ENCODE peak calls at places on chromosomes 2 and 18, in five cellular contexts. N is kidney, W is WTC11, J is left lung, R is uterus. O is an unnamed sample.

GRCh38 chr18:57657566-57657965 is 35.9 kb upstream of the NARS1 start:
- DNase-seq in N (no peak), W (no peak), J (no peak), R (peak), O (no peak)

GRCh38 chr18:74266161-74266560 is 25.6 kb downstream of the CYB5A start:
- DNase-seq in N (no peak), W (no peak), J (no peak), R (no peak), O (no peak)

GRCh38 chr2:164141271-164141670 is 405.5 kb upstream of the FIGN start:
- DNase-seq in N (no peak), W (no peak), J (no peak), R (no peak), O (no peak)

GRCh38 chr2:48711343-48711742 is 44.2 kb downstream of the LHCGR start:
- DNase-seq in N (no peak), W (no peak), J (no peak), R (no peak), O (no peak)

GRCh38 chr2:153230977-153231376 is 247.6 kb downstream of the RPRM start:
- DNase-seq in N (no peak), W (no peak), J (no peak), R (no peak), O (peak)

GRCh38 chr2:40329739-40330047 is 122.2 kb downstream of the SLC8A1 start:
- DNase-seq in N (no peak), W (no peak), J (no peak), R (peak), O (no peak)

GRCh38 chr2:85584857-85585780 is 888 bp downstream of the VAMP5 start:
- DNase-seq in N (no peak), W (no peak), J (no peak), R (peak), O (no peak)

GRCh38 chr18:7872569-7872968 is 305.5 kb downstream of the PTPRM start:
- DNase-seq in N (no peak), W (no peak), J (no peak), R (no peak), O (no peak)

GRCh38 chr2:170022692-170023091 is 155.3 kb upstream of the MYO3B start:
- DNase-seq in N (no peak), W (no peak), J (no peak), R (no peak), O (no peak)

GRCh38 chr2:70523996-70524965 is 29.3 kb downstream of the TGFA start:
- DNase-seq in N (peak), W (peak), J (peak), R (no peak), O (no peak)

GRCh38 chr18:62766266-62766665 is 50.9 kb downstream of the PHLPP1 start:
- DNase-seq in N (no peak), W (no peak), J (no peak), R (no peak), O (no peak)

GRCh38 chr2:79368116-79368630 is 144.7 kb upstream of the CTNNA2 start:
- DNase-seq in N (no peak), W (no peak), J (no peak), R (no peak), O (no peak)

DNA sequence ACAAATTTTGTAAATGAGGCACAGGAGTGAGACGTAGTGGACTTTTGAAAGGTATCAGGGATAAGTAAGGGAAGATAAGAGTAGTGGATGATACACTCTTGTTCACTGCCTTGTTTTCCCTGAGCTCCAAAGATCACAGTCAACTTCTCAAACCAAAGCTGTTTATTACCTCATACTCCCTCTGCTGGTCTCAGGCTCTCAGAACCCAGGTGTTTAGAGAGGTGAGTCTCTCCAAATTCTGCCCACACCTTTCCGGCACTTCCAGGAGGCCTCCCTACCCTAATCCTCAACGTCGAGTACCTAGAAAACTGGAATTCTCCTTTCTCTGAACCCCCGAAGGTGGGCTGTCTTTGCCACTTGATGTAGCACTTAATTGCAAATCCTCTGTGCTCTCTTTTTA is 621.1 kb downstream of the BCL11A start:
- DNase-seq in N (no peak), W (peak), J (no peak), R (no peak), O (no peak)
- TF ChIP-seq CTCF in N (no peak), W (no peak), J (no peak), R (no peak), O (no peak)

GRCh38 chr2:219490186-219490585 is 8.5 kb upstream of the GMPPA start:
- DNase-seq in N (no peak), W (peak), J (peak), R (no peak), O (no peak)

GRCh38 chr2:219490600-219491130 is 8.0 kb upstream of the GMPPA start:
- DNase-seq in N (no peak), W (no peak), J (peak), R (no peak), O (no peak)

GRCh38 chr2:219491278-219491967 is 7.3 kb upstream of the GMPPA start:
- DNase-seq in N (no peak), W (no peak), J (no peak), R (no peak), O (no peak)

GRCh38 chr2:219493086-219493485 is 5.6 kb upstream of the GMPPA start:
- DNase-seq in N (no peak), W (no peak), J (peak), R (no peak), O (no peak)

GRCh38 chr2:219492575-219492974 is 6.1 kb upstream of the GMPPA start:
- DNase-seq in N (no peak), W (peak), J (peak), R (no peak), O (no peak)
- TF ChIP-seq CTCF in N (no peak), W (no peak), J (no peak), R (no peak), O (no peak)

GRCh38 chr2:176648691-176649297 is 379.6 kb downstream of the MTX2 start:
- DNase-seq in N (no peak), W (no peak), J (no peak), R (no peak), O (no peak)

GRCh38 chr2:176643711-176644110 is 374.5 kb downstream of the MTX2 start:
- DNase-seq in N (peak), W (peak), J (no peak), R (peak), O (no peak)

GRCh38 chr2:176647325-176648155 is 378.3 kb downstream of the MTX2 start:
- DNase-seq in N (no peak), W (no peak), J (no peak), R (no peak), O (no peak)

GRCh38 chr2:176645494-176645893 is 376.3 kb downstream of the MTX2 start:
- DNase-seq in N (no peak), W (no peak), J (no peak), R (no peak), O (no peak)

GRCh38 chr2:176646033-176646615 is 376.9 kb downstream of the MTX2 start:
- DNase-seq in N (no peak), W (no peak), J (no peak), R (no peak), O (no peak)
- TF ChIP-seq CTCF in N (no peak), W (no peak), J (no peak), R (no peak), O (no peak)

DNA sequence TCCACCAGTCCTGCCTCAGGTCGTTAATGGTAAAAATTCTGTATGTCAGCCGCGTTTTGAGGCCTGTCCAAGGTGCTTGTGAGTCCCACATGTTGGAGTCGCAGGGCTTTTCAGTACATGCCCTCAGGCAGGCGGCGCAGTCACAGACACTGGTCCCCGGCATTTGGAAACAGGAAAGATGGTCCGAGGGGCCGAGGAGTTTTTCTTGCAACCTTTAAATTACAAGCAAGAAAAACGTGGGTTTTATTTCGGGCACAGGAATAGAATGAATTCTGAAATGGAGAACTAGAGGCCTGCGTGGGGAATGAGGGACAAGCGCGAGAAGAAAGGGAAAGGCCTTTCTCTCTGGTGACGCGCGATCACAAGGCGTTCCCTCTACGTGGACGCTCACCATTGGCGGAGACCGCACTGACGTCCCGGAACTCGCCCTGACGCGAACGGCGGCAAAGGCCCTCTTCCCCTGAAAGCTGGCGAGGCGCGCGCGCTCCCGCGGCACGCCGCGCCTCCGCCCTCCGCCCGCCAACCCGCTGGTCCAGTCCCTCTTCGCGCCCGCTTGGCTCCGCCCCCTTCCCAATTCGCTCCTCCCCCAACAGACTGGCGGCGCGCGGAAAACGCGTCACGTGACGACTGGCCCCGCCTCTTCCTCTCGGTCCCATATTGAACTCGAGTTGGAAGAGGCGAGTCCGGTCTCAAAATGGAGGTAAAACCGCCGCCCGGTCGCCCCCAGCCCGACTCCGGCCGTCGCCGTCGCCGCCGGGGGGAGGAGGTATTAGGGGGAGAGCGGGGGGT is at the start of gene HNRNPA3:
- DNase-seq in N (peak), W (peak), J (peak), R (peak), O (peak)
- TF ChIP-seq CTCF in N (no peak), W (no peak), J (no peak), R (peak), O (no peak)

GRCh38 chr18:11860594-11861450 is 9.6 kb downstream of the CHMP1B start:
- DNase-seq in N (no peak), W (no peak), J (no peak), R (no peak), O (no peak)

GRCh38 chr18:11859282-11859797 is 8.1 kb downstream of the CHMP1B start:
- DNase-seq in N (no peak), W (no peak), J (no peak), R (no peak), O (no peak)

GRCh38 chr18:11861583-11862288 is 10.5 kb downstream of the CHMP1B start:
- DNase-seq in N (no peak), W (no peak), J (no peak), R (no peak), O (no peak)

GRCh38 chr18:11857177-11857887 is 6.1 kb downstream of the CHMP1B start:
- DNase-seq in N (no peak), W (no peak), J (no peak), R (peak), O (no peak)

GRCh38 chr18:11859903-11860407 is 8.7 kb downstream of the CHMP1B start:
- DNase-seq in N (no peak), W (no peak), J (no peak), R (no peak), O (no peak)
- TF ChIP-seq CTCF in N (no peak), W (no peak), J (no peak), R (no peak), O (no peak)

GRCh38 chr2:240377366-240377765 is 58.1 kb upstream of the GPC1 start:
- DNase-seq in N (no peak), W (no peak), J (no peak), R (no peak), O (no peak)
- TF ChIP-seq CTCF in N (no peak), W (no peak), J (no peak), R (no peak), O (no peak)

DNA sequence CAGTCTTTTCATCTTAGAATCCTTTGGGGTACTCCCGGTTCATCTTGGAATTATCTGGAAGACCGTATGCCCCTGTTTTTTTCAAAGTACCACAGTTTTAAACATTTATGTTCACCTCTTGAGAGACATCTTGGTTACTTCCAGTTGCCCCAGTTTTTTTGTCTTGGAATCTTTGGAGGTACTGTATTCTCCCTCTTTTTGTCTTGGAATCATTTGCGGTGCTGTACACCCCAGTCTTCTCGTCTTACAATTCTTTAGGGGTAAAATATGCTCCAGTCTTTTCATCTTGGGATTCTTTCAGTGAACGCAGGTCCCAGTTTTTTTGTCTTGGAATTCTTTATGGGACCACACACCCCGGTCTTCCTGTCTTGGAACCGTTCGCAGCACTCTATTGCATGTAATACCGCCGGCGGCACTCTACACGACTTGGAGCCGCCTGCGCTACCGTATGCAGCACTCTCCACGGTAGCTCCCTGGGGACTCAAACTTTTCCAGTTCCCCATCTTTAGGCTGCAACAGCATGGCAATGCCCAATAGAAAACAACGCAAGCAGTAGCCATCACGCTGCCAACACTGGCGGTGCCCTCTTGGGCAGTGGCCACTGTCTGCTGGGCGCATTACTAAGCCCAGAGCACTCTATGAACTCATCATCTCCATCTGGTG is 21.2 kb upstream of the ZDBF2 start:
- DNase-seq in N (no peak), W (no peak), J (no peak), R (no peak), O (no peak)
- TF ChIP-seq CTCF in N (no peak), W (no peak), J (no peak), R (no peak), O (no peak)

GRCh38 chr2:33528551-33528950 is 52.1 kb downstream of the RASGRP3 start:
- DNase-seq in N (no peak), W (no peak), J (no peak), R (no peak), O (no peak)

GRCh38 chr2:33531345-33532059 is 55.1 kb downstream of the RASGRP3 start:
- DNase-seq in N (no peak), W (no peak), J (no peak), R (no peak), O (no peak)

GRCh38 chr2:33530614-33531344 is 54.3 kb downstream of the RASGRP3 start:
- DNase-seq in N (no peak), W (no peak), J (no peak), R (no peak), O (no peak)

GRCh38 chr2:33532146-33532545 is 55.7 kb downstream of the RASGRP3 start:
- DNase-seq in N (no peak), W (no peak), J (no peak), R (no peak), O (no peak)

DNA sequence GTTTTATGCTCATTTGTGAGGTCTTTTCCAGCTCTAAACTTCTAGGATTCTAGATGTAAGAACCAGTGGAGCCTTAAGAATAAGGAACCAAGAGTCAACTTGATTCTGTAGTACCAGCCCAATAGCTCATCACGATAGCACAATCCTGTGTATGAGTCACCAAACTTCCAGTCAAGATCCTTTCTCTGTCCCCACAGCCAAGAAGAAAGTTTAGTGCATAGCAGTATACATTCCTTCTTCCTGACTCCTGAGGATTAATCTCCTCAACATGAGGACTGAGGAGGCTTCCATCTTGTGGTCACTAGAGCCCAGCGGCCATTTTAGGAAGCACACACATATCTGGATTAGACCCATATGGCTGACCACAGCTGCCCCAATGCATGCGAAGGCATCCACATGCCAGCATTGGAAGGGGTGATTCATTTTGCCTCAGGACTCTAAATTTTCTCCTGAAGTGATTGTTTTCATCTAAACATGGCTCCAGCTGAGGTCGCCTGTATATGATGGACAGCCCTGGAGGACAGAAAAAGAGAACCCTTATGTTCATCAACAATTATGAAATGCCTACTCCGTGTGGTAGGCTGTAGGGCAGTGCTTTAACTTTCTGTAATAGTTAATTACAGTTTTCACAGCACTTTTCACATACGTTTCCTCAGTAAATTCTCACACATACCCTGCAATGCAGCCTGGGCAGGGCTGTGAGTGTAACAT is 53.5 kb downstream of the RASGRP3 start:
- DNase-seq in N (no peak), W (no peak), J (no peak), R (no peak), O (no peak)
- TF ChIP-seq CTCF in N (no peak), W (no peak), J (no peak), R (no peak), O (no peak)

GRCh38 chr2:53036196-53036595 is 731.4 kb upstream of the CHAC2 start:
- DNase-seq in N (no peak), W (no peak), J (no peak), R (no peak), O (no peak)

GRCh38 chr2:53035153-53035552 is 732.5 kb upstream of the CHAC2 start:
- DNase-seq in N (no peak), W (no peak), J (no peak), R (no peak), O (no peak)

GRCh38 chr2:53040536-53041229 is 726.9 kb upstream of the CHAC2 start:
- DNase-seq in N (no peak), W (no peak), J (no peak), R (no peak), O (no peak)
- TF ChIP-seq CTCF in N (no peak), W (no peak), J (no peak), R (no peak), O (peak)

GRCh38 chr18:47876813-47877212 is 53.6 kb downstream of the SMAD2 start:
- DNase-seq in N (no peak), W (no peak), J (no peak), R (no peak), O (no peak)
- TF ChIP-seq CTCF in N (no peak), W (no peak), J (no peak), R (no peak), O (no peak)

O was measured in mesothelial cell of epicardium.